ENCODE peak calls at places on chromosomes 16 and 17, in ten cellular contexts. E, Q, V, T, S, N, P, A, M and U are unnamed samples.

GRCh38 chr16:22622703-22623102 is 112.0 kb downstream of the NPIPB5 start:
- DNase-seq in E (no peak), Q (no peak), V (no peak), T (no peak), S (no peak), N (no peak), P (no peak), A (no peak), M (no peak), U (no peak)

GRCh38 chr16:65176603-65177002 is 54.7 kb upstream of the CDH11 start:
- DNase-seq in E (no peak), Q (no peak), V (peak; percentile 67), T (peak; percentile 30), S (no peak), N (peak; percentile 19), P (no peak), A (no peak), M (no peak), U (no peak)

GRCh38 chr16:28534542-28535373 is 4.0 kb downstream of the NUPR1 start:
- DNase-seq in E (no peak), Q (no peak), V (no peak), T (peak; percentile 77), S (no peak), N (peak; percentile 45), P (no peak), A (no peak), M (no peak), U (no peak)

GRCh38 chr17:7755095-7755890 is 37.7 kb downstream of the DNAH2 start:
- DNase-seq in E (no peak), Q (peak; percentile 68), V (no peak), T (no peak), S (no peak), N (peak; percentile 41), P (no peak), A (no peak), M (no peak), U (no peak)

GRCh38 chr17:77526728-77527355 is 386.1 kb downstream of the SEC14L1 start:
- DNase-seq in E (no peak), Q (no peak), V (no peak), T (no peak), S (no peak), N (no peak), P (no peak), A (no peak), M (no peak), U (no peak)

GRCh38 chr16:58507195-58507962 is 7.4 kb downstream of the NDRG4 start:
- DNase-seq in E (no peak), Q (no peak), V (no peak), T (no peak), S (no peak), N (no peak), P (no peak), A (no peak), M (no peak), U (no peak)

GRCh38 chr17:59420901-59421300 is 89.4 kb downstream of the YPEL2 start:
- DNase-seq in E (no peak), Q (no peak), V (no peak), T (no peak), S (no peak), N (no peak), P (no peak), A (no peak), M (no peak), U (no peak)

GRCh38 chr16:66293932-66294331 is 72.6 kb upstream of the CDH5 start:
- DNase-seq in E (no peak), Q (no peak), V (no peak), T (no peak), S (no peak), N (no peak), P (no peak), A (no peak), M (no peak), U (no peak)

GRCh38 chr17:17831208-17832039 is 5.4 kb downstream of the SREBF1 start:
- DNase-seq in E (no peak), Q (no peak), V (peak; percentile 62), T (no peak), S (no peak), N (no peak), P (no peak), A (no peak), M (no peak), U (no peak)

GRCh38 chr17:17849863-17850373 is 13.1 kb upstream of the SREBF1 start:
- DNase-seq in E (no peak), Q (no peak), V (peak; percentile 69), T (no peak), S (peak; percentile 71), N (no peak), P (peak; percentile 81), A (no peak), M (no peak), U (peak; percentile 30)

GRCh38 chr17:78107457-78107856 is 21.1 kb downstream of the TMC6 start:
- DNase-seq in E (no peak), Q (no peak), V (no peak), T (no peak), S (no peak), N (no peak), P (no peak), A (no peak), M (no peak), U (no peak)

GRCh38 chr17:348692-349425 is 3.7 kb downstream of the RPH3AL start:
- DNase-seq in E (no peak), Q (no peak), V (no peak), T (peak; percentile 63), S (no peak), N (peak; percentile 71), P (no peak), A (no peak), M (no peak), U (no peak)

GRCh38 chr16:88780100-88781062 is 4.6 kb downstream of the PIEZO1 start:
- DNase-seq in E (no peak), Q (no peak), V (no peak), T (no peak), S (no peak), N (no peak), P (no peak), A (no peak), M (no peak), U (no peak)

GRCh38 chr17:55492951-55493350 is 18.3 kb downstream of the SMIM36 start:
- DNase-seq in E (no peak), Q (no peak), V (no peak), T (no peak), S (no peak), N (no peak), P (no peak), A (no peak), M (no peak), U (no peak)

GRCh38 chr17:55763856-55764255 is 13.0 kb downstream of the PCTP start:
- DNase-seq in E (no peak), Q (no peak), V (no peak), T (no peak), S (no peak), N (no peak), P (no peak), A (no peak), M (no peak), U (no peak)